ENCODE peak calls at places on chromosome 7, in eight cellular contexts. One of them, this sample, is unnamed.

GRCh38 chr7:68407460-68407859 is 1190.8 kb upstream of the AUTS2 start:
- DNase-seq in osteoblast: no peak
- DNase-seq in activated CD4-positive, alpha-beta T cell treated with anti-CD3 and anti-CD28 coated beads, Interleukin-2, amount 50 U/mL, for 1 hour: no peak
- DNase-seq in pons: no peak
- DNase-seq in HuH-7: no peak
- DNase-seq in occipital lobe: no peak
- DNase-seq in nephron progenitor cell: no peak
- DNase-seq in MM.1S: no peak
- DNase-seq in this sample: no peak

GRCh38 chr7:101058355-101058754 is 26.9 kb upstream of the TRIM56 start:
- DNase-seq in osteoblast: peak
- DNase-seq in activated CD4-positive, alpha-beta T cell treated with anti-CD3 and anti-CD28 coated beads, Interleukin-2, amount 50 U/mL, for 1 hour: peak
- DNase-seq in pons: peak
- DNase-seq in HuH-7: peak
- DNase-seq in occipital lobe: no peak
- DNase-seq in nephron progenitor cell: peak
- DNase-seq in MM.1S: peak
- DNase-seq in this sample: peak

GRCh38 chr7:77199008-77199966 is at the start of gene FGL2:
- DNase-seq in osteoblast: peak
- DNase-seq in activated CD4-positive, alpha-beta T cell treated with anti-CD3 and anti-CD28 coated beads, Interleukin-2, amount 50 U/mL, for 1 hour: peak
- DNase-seq in pons: peak
- DNase-seq in HuH-7: no peak
- DNase-seq in occipital lobe: peak
- DNase-seq in nephron progenitor cell: peak
- DNase-seq in MM.1S: peak
- DNase-seq in this sample: peak

GRCh38 chr7:125450749-125451148 is 521.1 kb upstream of the POT1 start:
- DNase-seq in osteoblast: no peak
- DNase-seq in activated CD4-positive, alpha-beta T cell treated with anti-CD3 and anti-CD28 coated beads, Interleukin-2, amount 50 U/mL, for 1 hour: no peak
- DNase-seq in pons: no peak
- DNase-seq in HuH-7: no peak
- DNase-seq in occipital lobe: no peak
- DNase-seq in nephron progenitor cell: no peak
- DNase-seq in MM.1S: no peak
- DNase-seq in this sample: no peak

GRCh38 chr7:2956526-2957368 is 86.9 kb downstream of the CARD11 start:
- DNase-seq in osteoblast: no peak
- DNase-seq in activated CD4-positive, alpha-beta T cell treated with anti-CD3 and anti-CD28 coated beads, Interleukin-2, amount 50 U/mL, for 1 hour: no peak
- DNase-seq in pons: no peak
- DNase-seq in HuH-7: no peak
- DNase-seq in occipital lobe: no peak
- DNase-seq in nephron progenitor cell: no peak
- DNase-seq in MM.1S: no peak
- DNase-seq in this sample: no peak

GRCh38 chr7:70092314-70093303 is 494.3 kb downstream of the AUTS2 start:
- DNase-seq in osteoblast: peak
- DNase-seq in activated CD4-positive, alpha-beta T cell treated with anti-CD3 and anti-CD28 coated beads, Interleukin-2, amount 50 U/mL, for 1 hour: no peak
- DNase-seq in pons: peak
- DNase-seq in HuH-7: no peak
- DNase-seq in occipital lobe: peak
- DNase-seq in nephron progenitor cell: no peak
- DNase-seq in MM.1S: no peak
- DNase-seq in this sample: no peak

GRCh38 chr7:155602750-155603149 is 41.7 kb upstream of the RBM33 start:
- DNase-seq in osteoblast: peak
- DNase-seq in activated CD4-positive, alpha-beta T cell treated with anti-CD3 and anti-CD28 coated beads, Interleukin-2, amount 50 U/mL, for 1 hour: no peak
- DNase-seq in pons: no peak
- DNase-seq in HuH-7: no peak
- DNase-seq in occipital lobe: no peak
- DNase-seq in nephron progenitor cell: no peak
- DNase-seq in MM.1S: no peak
- DNase-seq in this sample: no peak

GRCh38 chr7:134562136-134562535 is 13.2 kb downstream of the AKR1B15 start:
- DNase-seq in osteoblast: peak
- DNase-seq in activated CD4-positive, alpha-beta T cell treated with anti-CD3 and anti-CD28 coated beads, Interleukin-2, amount 50 U/mL, for 1 hour: no peak
- DNase-seq in pons: peak
- DNase-seq in HuH-7: no peak
- DNase-seq in occipital lobe: no peak
- DNase-seq in nephron progenitor cell: no peak
- DNase-seq in MM.1S: no peak
- DNase-seq in this sample: no peak

GRCh38 chr7:30888783-30889182 is 22.9 kb upstream of the AQP1 start:
- DNase-seq in osteoblast: peak
- DNase-seq in activated CD4-positive, alpha-beta T cell treated with anti-CD3 and anti-CD28 coated beads, Interleukin-2, amount 50 U/mL, for 1 hour: no peak
- DNase-seq in pons: no peak
- DNase-seq in HuH-7: no peak
- DNase-seq in occipital lobe: peak
- DNase-seq in nephron progenitor cell: no peak
- DNase-seq in MM.1S: no peak
- DNase-seq in this sample: no peak

GRCh38 chr7:42237891-42238531 is 1.0 kb upstream of the GLI3 start:
- DNase-seq in osteoblast: peak
- DNase-seq in activated CD4-positive, alpha-beta T cell treated with anti-CD3 and anti-CD28 coated beads, Interleukin-2, amount 50 U/mL, for 1 hour: no peak
- DNase-seq in pons: peak
- DNase-seq in HuH-7: no peak
- DNase-seq in occipital lobe: peak
- DNase-seq in nephron progenitor cell: peak
- DNase-seq in MM.1S: peak
- DNase-seq in this sample: peak

GRCh38 chr7:98867271-98867701 is 2.5 kb downstream of the TMEM130 start:
- DNase-seq in osteoblast: no peak
- DNase-seq in activated CD4-positive, alpha-beta T cell treated with anti-CD3 and anti-CD28 coated beads, Interleukin-2, amount 50 U/mL, for 1 hour: no peak
- DNase-seq in pons: no peak
- DNase-seq in HuH-7: no peak
- DNase-seq in occipital lobe: no peak
- DNase-seq in nephron progenitor cell: no peak
- DNase-seq in MM.1S: no peak
- DNase-seq in this sample: peak

GRCh38 chr7:45623740-45624391 is 49.7 kb downstream of the ADCY1 start:
- DNase-seq in osteoblast: no peak
- DNase-seq in activated CD4-positive, alpha-beta T cell treated with anti-CD3 and anti-CD28 coated beads, Interleukin-2, amount 50 U/mL, for 1 hour: no peak
- DNase-seq in pons: no peak
- DNase-seq in HuH-7: no peak
- DNase-seq in occipital lobe: no peak
- DNase-seq in nephron progenitor cell: no peak
- DNase-seq in MM.1S: no peak
- DNase-seq in this sample: no peak

GRCh38 chr7:51639661-51640340 is 323.2 kb upstream of the COBL start:
- DNase-seq in osteoblast: no peak
- DNase-seq in activated CD4-positive, alpha-beta T cell treated with anti-CD3 and anti-CD28 coated beads, Interleukin-2, amount 50 U/mL, for 1 hour: no peak
- DNase-seq in pons: no peak
- DNase-seq in HuH-7: no peak
- DNase-seq in occipital lobe: no peak
- DNase-seq in nephron progenitor cell: no peak
- DNase-seq in MM.1S: no peak
- DNase-seq in this sample: no peak

GRCh38 chr7:4788627-4789189 is 13.3 kb downstream of the AP5Z1 start:
- DNase-seq in osteoblast: no peak
- DNase-seq in activated CD4-positive, alpha-beta T cell treated with anti-CD3 and anti-CD28 coated beads, Interleukin-2, amount 50 U/mL, for 1 hour: no peak
- DNase-seq in pons: no peak
- DNase-seq in HuH-7: no peak
- DNase-seq in occipital lobe: no peak
- DNase-seq in nephron progenitor cell: no peak
- DNase-seq in MM.1S: no peak
- DNase-seq in this sample: no peak

GRCh38 chr7:76291346-76292205 is 10.9 kb upstream of the HSPB1 start:
- DNase-seq in osteoblast: peak
- DNase-seq in activated CD4-positive, alpha-beta T cell treated with anti-CD3 and anti-CD28 coated beads, Interleukin-2, amount 50 U/mL, for 1 hour: peak
- DNase-seq in pons: peak
- DNase-seq in HuH-7: peak
- DNase-seq in occipital lobe: peak
- DNase-seq in nephron progenitor cell: peak
- DNase-seq in MM.1S: peak
- DNase-seq in this sample: peak

This sample was measured in ecto neural progenitor cell.